ENCODE peak calls at places on chromosomes 13 and 19, in nine cellular contexts. Q is NCI-H1092 treated with DMSO at 0.1 percent for 48 hours; P is left ventricle myocardium superior; H is nucleus accumbens; I is NCI-H1105 treated with DMSO at 0.1 percent for 48 hours; Z is activated CD4-positive, alpha-beta T cell treated with anti-CD3 and anti-CD28 coated beads, Interleukin-2, amount 50 U/mL, for 1 hour; F is NCI-H2029 treated with DMSO at 0.1 percent for 48 hours; W is AG04450; B is thoracic aorta. K is an unnamed sample.

GRCh38 chr13:108681986-108682562 is 52.7 kb downstream of the MYO16 start:
- DNase-seq in W (no peak), Q (no peak), Z (no peak), I (no peak), P (no peak), H (no peak), B (no peak), F (no peak), K (no peak)

GRCh38 chr19:32863841-32864240 is 5.7 kb downstream of the SLC7A9 start:
- DNase-seq in B (no peak), P (no peak), Q (no peak), W (no peak), Z (no peak), H (no peak), I (no peak), F (no peak), K (no peak)

GRCh38 chr13:63554157-63554556 is 2138.5 kb upstream of the PCDH20 start:
- DNase-seq in B (no peak), P (no peak), H (no peak), I (no peak), F (no peak), W (no peak), Q (no peak), Z (no peak), K (no peak)

GRCh38 chr13:105441406-105441805 is 1094.1 kb downstream of the EFNB2 start:
- DNase-seq in I (no peak), H (no peak), F (no peak), P (no peak), Q (no peak), Z (no peak), B (no peak), W (no peak), K (no peak)

GRCh38 chr19:38733493-38734175 is 10.6 kb downstream of the CAPN12 start:
- DNase-seq in H (no peak), F (no peak), I (no peak), P (peak; percentile 28), B (no peak), Z (no peak), W (no peak), Q (no peak), K (no peak)

GRCh38 chr13:36979361-36980040 is 19.6 kb downstream of the ALG5 start:
- DNase-seq in F (no peak), P (no peak), H (no peak), W (peak; percentile 26), Z (no peak), B (no peak), Q (no peak), I (no peak), K (no peak)

GRCh38 chr13:44951184-44951583 is 38.1 kb downstream of the NUFIP1 start:
- DNase-seq in P (no peak), W (no peak), F (no peak), B (no peak), I (no peak), Z (no peak), H (no peak), Q (no peak), K (no peak)

GRCh38 chr19:7981199-7981598 is 24.2 kb downstream of the ELAVL1 start:
- DNase-seq in F (no peak), Q (no peak), B (no peak), P (no peak), Z (no peak), I (no peak), H (no peak), W (no peak), K (no peak)

GRCh38 chr19:28569132-28570114 is 643.5 kb downstream of the UQCRFS1 start:
- DNase-seq in Z (no peak), W (no peak), I (no peak), Q (peak; percentile 7), F (no peak), P (no peak), H (no peak), B (no peak), K (no peak)

GRCh38 chr19:17873661-17874422 is 2.1 kb downstream of the SLC5A5 start:
- DNase-seq in F (no peak), W (no peak), Z (peak; percentile 73), B (no peak), I (peak; percentile 20), H (no peak), Q (no peak), P (no peak), K (peak; percentile 33)

GRCh38 chr13:44493213-44493812 is 82.8 kb downstream of the TSC22D1 start:
- DNase-seq in B (no peak), Q (no peak), Z (no peak), W (no peak), H (no peak), F (no peak), P (no peak), I (no peak), K (no peak)

GRCh38 chr13:114131581-114132418 is 623 bp downstream of the RASA3 start:
- DNase-seq in P (peak; percentile 63), F (no peak), H (no peak), Q (peak; percentile 49), Z (peak; percentile 32), W (no peak), B (no peak), I (no peak), K (peak; percentile 84)

GRCh38 chr13:60311527-60311926 is 85.5 kb upstream of the TDRD3 start:
- DNase-seq in Z (no peak), W (no peak), B (no peak), F (no peak), Q (no peak), H (no peak), I (no peak), P (no peak), K (no peak)

GRCh38 chr19:662207-662961 is 630 bp downstream of the RNF126 start:
- DNase-seq in F (no peak), H (no peak), W (no peak), Q (no peak), B (no peak), Z (peak; percentile 64), P (peak; percentile 55), I (no peak), K (peak; percentile 65)

GRCh38 chr13:111852701-111853100 is 214.2 kb upstream of the SOX1 start:
- DNase-seq in Q (peak; percentile 88), H (no peak), B (no peak), Z (no peak), I (peak; percentile 13), F (peak; percentile 67), W (no peak), P (no peak), K (peak; percentile 89)

GRCh38 chr13:109400625-109401257 is 385.6 kb downstream of the IRS2 start:
- DNase-seq in I (no peak), F (no peak), Z (no peak), H (no peak), P (peak; percentile 53), Q (no peak), B (no peak), W (no peak), K (no peak)

GRCh38 chr13:48253849-48254248 is 20.8 kb downstream of the ITM2B start:
- DNase-seq in Z (no peak), H (no peak), B (no peak), Q (no peak), W (no peak), F (no peak), I (no peak), P (no peak), K (no peak)

GRCh38 chr13:113842336-113843062 is 21.4 kb downstream of the GAS6 start:
- DNase-seq in P (no peak), I (no peak), B (no peak), F (no peak), W (no peak), H (no peak), Z (no peak), Q (no peak), K (no peak)

GRCh38 chr19:15449620-15450527 is at the start of gene WIZ:
- DNase-seq in I (peak; percentile 29), P (peak; percentile 95), H (peak; percentile 76), B (no peak), Z (peak; percentile 85), W (peak; percentile 3), F (no peak), Q (peak; percentile 38), K (peak; percentile 76)

GRCh38 chr19:1872807-1873523 is 9.6 kb upstream of the KLF16 start:
- DNase-seq in B (no peak), I (no peak), F (no peak), Q (no peak), P (no peak), Z (no peak), W (no peak), H (no peak), K (no peak)